ENCODE peak calls at places on chromosomes 6 and 20, in seven cellular contexts. One of them, this sample, is unnamed.

GRCh38 chr6:159151266-159151855 is 17.8 kb upstream of the FNDC1 start:
- DNase-seq in Daoy: peak; percentile 60
- DNase-seq in HCEC 1CT: peak; percentile 30
- DNase-seq in GM06990: no peak
- DNase-seq in SHP77 treated with DMSO at 0.1 percent for 48 hours: peak; percentile 2
- DNase-seq in NCI-H1048: no peak
- DNase-seq in anterior cingulate cortex: no peak
- DNase-seq in this sample: peak; percentile 48

GRCh38 chr6:169978615-169979161 is 227.3 kb downstream of the ERMARD start:
- DNase-seq in Daoy: peak; percentile 35
- DNase-seq in GM06990: no peak
- DNase-seq in HCEC 1CT: no peak
- DNase-seq in anterior cingulate cortex: no peak
- DNase-seq in NCI-H1048: no peak
- DNase-seq in SHP77 treated with DMSO at 0.1 percent for 48 hours: no peak
- DNase-seq in this sample: no peak

GRCh38 chr6:24431045-24431451 is 28.3 kb downstream of the MRS2 start:
- DNase-seq in SHP77 treated with DMSO at 0.1 percent for 48 hours: peak; percentile 75
- DNase-seq in HCEC 1CT: peak; percentile 45
- DNase-seq in GM06990: no peak
- DNase-seq in NCI-H1048: peak; percentile 42
- DNase-seq in Daoy: peak; percentile 48
- DNase-seq in anterior cingulate cortex: no peak
- DNase-seq in this sample: peak; percentile 42

GRCh38 chr6:123546537-123546936 is 90.2 kb downstream of the TRDN start:
- DNase-seq in anterior cingulate cortex: no peak
- DNase-seq in SHP77 treated with DMSO at 0.1 percent for 48 hours: no peak
- DNase-seq in Daoy: no peak
- DNase-seq in GM06990: no peak
- DNase-seq in NCI-H1048: no peak
- DNase-seq in HCEC 1CT: no peak
- DNase-seq in this sample: no peak

GRCh38 chr6:97726378-97726777 is 443.4 kb upstream of the MMS22L start:
- DNase-seq in Daoy: peak; percentile 5
- DNase-seq in SHP77 treated with DMSO at 0.1 percent for 48 hours: peak; percentile 14
- DNase-seq in GM06990: no peak
- DNase-seq in HCEC 1CT: no peak
- DNase-seq in anterior cingulate cortex: no peak
- DNase-seq in NCI-H1048: no peak
- DNase-seq in this sample: no peak

GRCh38 chr20:46084805-46085792 is 4.7 kb downstream of the NCOA5 start:
- DNase-seq in anterior cingulate cortex: no peak
- DNase-seq in NCI-H1048: no peak
- DNase-seq in Daoy: peak; percentile 40
- DNase-seq in HCEC 1CT: peak; percentile 41
- DNase-seq in GM06990: no peak
- DNase-seq in SHP77 treated with DMSO at 0.1 percent for 48 hours: peak; percentile 8
- DNase-seq in this sample: no peak

GRCh38 chr6:69593706-69594105 is 203.1 kb downstream of the LMBRD1 start:
- DNase-seq in anterior cingulate cortex: no peak
- DNase-seq in NCI-H1048: no peak
- DNase-seq in GM06990: no peak
- DNase-seq in SHP77 treated with DMSO at 0.1 percent for 48 hours: no peak
- DNase-seq in Daoy: no peak
- DNase-seq in HCEC 1CT: no peak
- DNase-seq in this sample: no peak

GRCh38 chr6:96542702-96543101 is 20.2 kb upstream of the FHL5 start:
- DNase-seq in anterior cingulate cortex: no peak
- DNase-seq in SHP77 treated with DMSO at 0.1 percent for 48 hours: no peak
- DNase-seq in GM06990: no peak
- DNase-seq in NCI-H1048: no peak
- DNase-seq in HCEC 1CT: no peak
- DNase-seq in Daoy: no peak
- DNase-seq in this sample: no peak

GRCh38 chr6:149246691-149247384 is 70.7 kb upstream of the TAB2 start:
- DNase-seq in anterior cingulate cortex: no peak
- DNase-seq in Daoy: no peak
- DNase-seq in SHP77 treated with DMSO at 0.1 percent for 48 hours: no peak
- DNase-seq in GM06990: peak; percentile 68
- DNase-seq in HCEC 1CT: no peak
- DNase-seq in NCI-H1048: no peak
- DNase-seq in this sample: peak; percentile 36

GRCh38 chr20:29427201-29428060 is 1830.0 kb upstream of the DEFB115 start:
- DNase-seq in HCEC 1CT: no peak
- DNase-seq in GM06990: no peak
- DNase-seq in NCI-H1048: no peak
- DNase-seq in anterior cingulate cortex: no peak
- DNase-seq in SHP77 treated with DMSO at 0.1 percent for 48 hours: peak; percentile 75
- DNase-seq in Daoy: peak; percentile 55
- DNase-seq in this sample: no peak

GRCh38 chr20:47799116-47799715 is 13.9 kb upstream of the SULF2 start:
- DNase-seq in anterior cingulate cortex: no peak
- DNase-seq in SHP77 treated with DMSO at 0.1 percent for 48 hours: no peak
- DNase-seq in Daoy: no peak
- DNase-seq in GM06990: no peak
- DNase-seq in NCI-H1048: no peak
- DNase-seq in HCEC 1CT: no peak
- DNase-seq in this sample: no peak

GRCh38 chr20:20824924-20825584 is 112.6 kb upstream of the RALGAPA2 start:
- DNase-seq in SHP77 treated with DMSO at 0.1 percent for 48 hours: peak; percentile 56
- DNase-seq in NCI-H1048: peak; percentile 36
- DNase-seq in Daoy: peak; percentile 43
- DNase-seq in HCEC 1CT: peak; percentile 17
- DNase-seq in anterior cingulate cortex: no peak
- DNase-seq in GM06990: peak; percentile 43
- DNase-seq in this sample: peak; percentile 84

GRCh38 chr20:309306-309840 is 12.0 kb downstream of the ZCCHC3 start:
- DNase-seq in HCEC 1CT: peak; percentile 64
- DNase-seq in Daoy: peak; percentile 13
- DNase-seq in NCI-H1048: no peak
- DNase-seq in SHP77 treated with DMSO at 0.1 percent for 48 hours: peak; percentile 63
- DNase-seq in anterior cingulate cortex: no peak
- DNase-seq in GM06990: no peak
- DNase-seq in this sample: no peak

GRCh38 chr20:42152570-42152969 is 534.4 kb upstream of the CHD6 start:
- DNase-seq in GM06990: no peak
- DNase-seq in anterior cingulate cortex: no peak
- DNase-seq in Daoy: no peak
- DNase-seq in SHP77 treated with DMSO at 0.1 percent for 48 hours: no peak
- DNase-seq in NCI-H1048: no peak
- DNase-seq in HCEC 1CT: no peak
- DNase-seq in this sample: no peak

GRCh38 chr20:18999076-18999475 is 185.5 kb downstream of the SCP2D1 start:
- DNase-seq in anterior cingulate cortex: no peak
- DNase-seq in NCI-H1048: no peak
- DNase-seq in GM06990: no peak
- DNase-seq in HCEC 1CT: no peak
- DNase-seq in Daoy: no peak
- DNase-seq in SHP77 treated with DMSO at 0.1 percent for 48 hours: no peak
- DNase-seq in this sample: no peak

GRCh38 chr20:7174554-7174953 is 407.1 kb downstream of the BMP2 start:
- DNase-seq in SHP77 treated with DMSO at 0.1 percent for 48 hours: no peak
- DNase-seq in NCI-H1048: no peak
- DNase-seq in Daoy: no peak
- DNase-seq in GM06990: no peak
- DNase-seq in HCEC 1CT: no peak
- DNase-seq in anterior cingulate cortex: no peak
- DNase-seq in this sample: no peak

GRCh38 chr6:150028799-150029198 is 3.5 kb upstream of the RAET1L start:
- DNase-seq in Daoy: no peak
- DNase-seq in GM06990: no peak
- DNase-seq in NCI-H1048: no peak
- DNase-seq in SHP77 treated with DMSO at 0.1 percent for 48 hours: no peak
- DNase-seq in anterior cingulate cortex: no peak
- DNase-seq in HCEC 1CT: no peak
- DNase-seq in this sample: no peak

GRCh38 chr6:111687652-111688051 is 82.0 kb upstream of the TRAF3IP2 start:
- DNase-seq in GM06990: no peak
- DNase-seq in NCI-H1048: no peak
- DNase-seq in anterior cingulate cortex: no peak
- DNase-seq in SHP77 treated with DMSO at 0.1 percent for 48 hours: no peak
- DNase-seq in Daoy: no peak
- DNase-seq in HCEC 1CT: no peak
- DNase-seq in this sample: no peak

GRCh38 chr6:34730006-34730405 is 27.3 kb upstream of the SNRPC start:
- DNase-seq in NCI-H1048: no peak
- DNase-seq in HCEC 1CT: no peak
- DNase-seq in GM06990: no peak
- DNase-seq in Daoy: no peak
- DNase-seq in SHP77 treated with DMSO at 0.1 percent for 48 hours: no peak
- DNase-seq in anterior cingulate cortex: no peak
- DNase-seq in this sample: no peak

GRCh38 chr20:45890077-45890996 is 671 bp downstream of the NEURL2 start:
- DNase-seq in SHP77 treated with DMSO at 0.1 percent for 48 hours: peak; percentile 50
- DNase-seq in Daoy: peak; percentile 84
- DNase-seq in anterior cingulate cortex: peak; percentile 44
- DNase-seq in NCI-H1048: no peak
- DNase-seq in HCEC 1CT: peak; percentile 54
- DNase-seq in GM06990: peak; percentile 65
- DNase-seq in this sample: peak; percentile 73

GRCh38 chr6:12911387-12911960 is 194.9 kb downstream of the PHACTR1 start:
- DNase-seq in NCI-H1048: peak; percentile 25
- DNase-seq in anterior cingulate cortex: no peak
- DNase-seq in SHP77 treated with DMSO at 0.1 percent for 48 hours: peak; percentile 15
- DNase-seq in Daoy: peak; percentile 24
- DNase-seq in GM06990: no peak
- DNase-seq in HCEC 1CT: peak; percentile 20
- DNase-seq in this sample: peak; percentile 26

GRCh38 chr20:46315311-46315710 is 7.0 kb upstream of the CDH22 start:
- DNase-seq in anterior cingulate cortex: no peak
- DNase-seq in Daoy: no peak
- DNase-seq in HCEC 1CT: no peak
- DNase-seq in SHP77 treated with DMSO at 0.1 percent for 48 hours: no peak
- DNase-seq in NCI-H1048: no peak
- DNase-seq in GM06990: no peak
- DNase-seq in this sample: no peak

GRCh38 chr6:163668061-163668426 is 253.5 kb downstream of the QKI start:
- DNase-seq in Daoy: no peak
- DNase-seq in anterior cingulate cortex: no peak
- DNase-seq in NCI-H1048: no peak
- DNase-seq in HCEC 1CT: no peak
- DNase-seq in GM06990: no peak
- DNase-seq in SHP77 treated with DMSO at 0.1 percent for 48 hours: no peak
- DNase-seq in this sample: no peak

GRCh38 chr20:5510446-5510845 is 193.7 kb upstream of the PROKR2 start:
- DNase-seq in Daoy: no peak
- DNase-seq in GM06990: no peak
- DNase-seq in HCEC 1CT: no peak
- DNase-seq in SHP77 treated with DMSO at 0.1 percent for 48 hours: no peak
- DNase-seq in NCI-H1048: no peak
- DNase-seq in anterior cingulate cortex: no peak
- DNase-seq in this sample: no peak

GRCh38 chr20:43531091-43531443 is 23.6 kb downstream of the L3MBTL1 start:
- DNase-seq in anterior cingulate cortex: no peak
- DNase-seq in NCI-H1048: no peak
- DNase-seq in SHP77 treated with DMSO at 0.1 percent for 48 hours: no peak
- DNase-seq in HCEC 1CT: no peak
- DNase-seq in GM06990: no peak
- DNase-seq in Daoy: no peak
- DNase-seq in this sample: no peak

GRCh38 chr20:52312131-52312729 is 120.7 kb upstream of the ZFP64 start:
- DNase-seq in NCI-H1048: no peak
- DNase-seq in HCEC 1CT: peak; percentile 34
- DNase-seq in GM06990: no peak
- DNase-seq in anterior cingulate cortex: no peak
- DNase-seq in SHP77 treated with DMSO at 0.1 percent for 48 hours: peak; percentile 49
- DNase-seq in Daoy: peak; percentile 54
- DNase-seq in this sample: peak; percentile 37

GRCh38 chr6:53171605-53172467 is 23.2 kb upstream of the GCM1 start:
- DNase-seq in Daoy: peak; percentile 90
- DNase-seq in GM06990: peak; percentile 83
- DNase-seq in NCI-H1048: peak; percentile 53
- DNase-seq in HCEC 1CT: peak; percentile 59
- DNase-seq in SHP77 treated with DMSO at 0.1 percent for 48 hours: peak; percentile 24
- DNase-seq in anterior cingulate cortex: peak; percentile 80
- DNase-seq in this sample: peak; percentile 78

GRCh38 chr20:9919271-9920014 is 80.6 kb upstream of the PAK5 start:
- DNase-seq in HCEC 1CT: no peak
- DNase-seq in GM06990: peak; percentile 25
- DNase-seq in anterior cingulate cortex: no peak
- DNase-seq in NCI-H1048: no peak
- DNase-seq in Daoy: no peak
- DNase-seq in SHP77 treated with DMSO at 0.1 percent for 48 hours: no peak
- DNase-seq in this sample: peak; percentile 14

GRCh38 chr20:62664316-62664971 is 22.1 kb downstream of the SLCO4A1 start:
- DNase-seq in SHP77 treated with DMSO at 0.1 percent for 48 hours: no peak
- DNase-seq in NCI-H1048: no peak
- DNase-seq in Daoy: no peak
- DNase-seq in HCEC 1CT: no peak
- DNase-seq in GM06990: no peak
- DNase-seq in anterior cingulate cortex: no peak
- DNase-seq in this sample: no peak

GRCh38 chr6:61901748-61902147 is 384.3 kb downstream of the KHDRBS2 start:
- DNase-seq in NCI-H1048: no peak
- DNase-seq in anterior cingulate cortex: no peak
- DNase-seq in HCEC 1CT: no peak
- DNase-seq in SHP77 treated with DMSO at 0.1 percent for 48 hours: no peak
- DNase-seq in GM06990: no peak
- DNase-seq in Daoy: no peak
- DNase-seq in this sample: no peak

GRCh38 chr20:49567421-49568256 is at the start of gene PTGIS:
- DNase-seq in Daoy: peak; percentile 40
- DNase-seq in anterior cingulate cortex: no peak
- DNase-seq in GM06990: no peak
- DNase-seq in NCI-H1048: no peak
- DNase-seq in SHP77 treated with DMSO at 0.1 percent for 48 hours: no peak
- DNase-seq in HCEC 1CT: no peak
- DNase-seq in this sample: no peak

GRCh38 chr6:153526479-153526878 is 395.4 kb upstream of the RGS17 start:
- DNase-seq in SHP77 treated with DMSO at 0.1 percent for 48 hours: no peak
- DNase-seq in Daoy: no peak
- DNase-seq in anterior cingulate cortex: no peak
- DNase-seq in HCEC 1CT: no peak
- DNase-seq in NCI-H1048: no peak
- DNase-seq in GM06990: no peak
- DNase-seq in this sample: no peak